ENCODE peak calls at places on chromosomes 11 and 22, in seven cellular contexts. V is activated T-cell treated with anti-CD3 and anti-CD28 coated beads for 1 hour, U is GM23338, S is endothelial cell, Z is OCI-LY7, E is amniotic stem cell, B is T-helper 9 cell. Y is an unnamed sample.

GRCh38 chr11:128522943-128523518 is 64.3 kb downstream of the ETS1 start:
- DNase-seq in B (peak), E (no peak), V (no peak), Z (no peak), S (no peak), U (no peak), Y (peak)

GRCh38 chr11:32255876-32256275 is 165.0 kb downstream of the RCN1 start:
- DNase-seq in E (no peak), Z (no peak), U (no peak), V (no peak), B (no peak), S (no peak), Y (no peak)

GRCh38 chr11:128354476-128354875 is 232.9 kb downstream of the ETS1 start:
- DNase-seq in E (no peak), B (no peak), S (no peak), Z (no peak), V (no peak), U (no peak), Y (no peak)

GRCh38 chr11:42521994-42522393 is 789.8 kb upstream of the API5 start:
- DNase-seq in Z (no peak), S (no peak), V (no peak), U (no peak), B (no peak), E (no peak), Y (no peak)

GRCh38 chr22:42794551-42795510 is 62.2 kb downstream of the ARFGAP3 start:
- DNase-seq in B (no peak), S (no peak), U (peak), Z (no peak), V (no peak), E (no peak), Y (no peak)

GRCh38 chr22:30038219-30038618 is 42.0 kb upstream of the HORMAD2 start:
- DNase-seq in E (no peak), U (no peak), V (no peak), Z (no peak), B (no peak), S (no peak), Y (no peak)

GRCh38 chr11:63534895-63535461 is 1.6 kb upstream of the PLAAT4 start:
- DNase-seq in E (no peak), V (no peak), U (no peak), B (no peak), Z (no peak), S (no peak), Y (no peak)

GRCh38 chr11:17559341-17560087 is 12.5 kb downstream of the OTOG start:
- DNase-seq in Z (no peak), B (no peak), U (no peak), V (no peak), S (no peak), E (no peak), Y (no peak)

GRCh38 chr11:62336949-62337681 is at the start of gene ASRGL1:
- DNase-seq in B (peak), S (peak), Z (peak), E (no peak), U (peak), V (peak), Y (peak)

GRCh38 chr22:24807284-24807950 is 1.4 kb downstream of the SGSM1 start:
- DNase-seq in B (no peak), Z (no peak), S (peak), V (no peak), U (peak), E (no peak), Y (no peak)

GRCh38 chr11:93740031-93740801 is 1.1 kb downstream of the TAF1D start:
- DNase-seq in U (peak), V (no peak), S (peak), B (peak), Z (peak), E (no peak), Y (peak)

GRCh38 chr11:20488352-20488751 is 100.8 kb downstream of the PRMT3 start:
- DNase-seq in U (no peak), Z (no peak), B (no peak), E (no peak), V (no peak), S (no peak), Y (no peak)

GRCh38 chr22:22748297-22748743 is 103.9 kb downstream of the GGTLC2 start:
- DNase-seq in E (peak), S (peak), V (no peak), Z (peak), U (peak), B (peak), Y (no peak)

Y was measured in T follicular helper cell.